ENCODE peak calls at places on chromosomes 7 and 10, in four cellular contexts. B is H1, P is K562, J is HepG2. L is an unnamed sample.

GRCh38 chr7:151053091-151053490 is 4.6 kb downstream of the CDK5 start:
- DNase-seq in J (no peak), B (no peak), P (peak; percentile 57), L (no peak)

GRCh38 chr10:89540550-89540949 is 5.2 kb upstream of the SLC16A12 start:
- DNase-seq in P (no peak), B (no peak), J (no peak), L (no peak)

GRCh38 chr10:69842020-69842419 is 40.3 kb downstream of the COL13A1 start:
- DNase-seq in P (no peak), B (no peak), J (no peak), L (no peak)

GRCh38 chr7:74344128-74344496 is 54.9 kb downstream of the CLIP2 start:
- DNase-seq in B (no peak), J (no peak), P (no peak), L (no peak)

GRCh38 chr7:28723336-28723735 is 234.8 kb downstream of the TRIL start:
- DNase-seq in P (no peak), B (no peak), J (no peak), L (no peak)

GRCh38 chr7:21651697-21652096 is 108.9 kb downstream of the DNAH11 start:
- DNase-seq in B (no peak), J (no peak), P (no peak), L (no peak)

GRCh38 chr10:125201108-125201524 is 40.8 kb upstream of the CTBP2 start:
- DNase-seq in P (no peak), B (no peak), J (no peak), L (peak; percentile 17)

GRCh38 chr7:107687656-107688055 is 27.0 kb downstream of the SLC26A4 start:
- DNase-seq in P (no peak), B (no peak), J (no peak), L (no peak)

GRCh38 chr10:34884272-34884952 is 69.3 kb upstream of the PARD3 start:
- DNase-seq in B (no peak), J (no peak), P (no peak), L (no peak)

GRCh38 chr10:5983813-5984212 is 6.5 kb upstream of the IL15RA start:
- DNase-seq in P (no peak), B (peak; percentile 20), J (no peak), L (no peak)

GRCh38 chr10:82277591-82277990 is 402.6 kb downstream of the NRG3 start:
- DNase-seq in P (no peak), J (no peak), B (no peak), L (no peak)

GRCh38 chr7:157023589-157023905 is 13.1 kb upstream of the MNX1 start:
- DNase-seq in J (no peak), B (no peak), P (no peak), L (no peak)

GRCh38 chr10:75404335-75405200 is 3.0 kb upstream of the ZNF503 start:
- DNase-seq in B (peak; percentile 65), P (no peak), J (peak; percentile 67), L (no peak)

GRCh38 chr7:30682131-30683083 is at the start of gene CRHR2:
- DNase-seq in B (peak; percentile 81), J (no peak), P (peak; percentile 54), L (no peak)

GRCh38 chr7:126483972-126484371 is 768.8 kb downstream of the GRM8 start:
- DNase-seq in B (no peak), J (no peak), P (no peak), L (no peak)

GRCh38 chr10:14146005-14146404 is 184.7 kb downstream of the FRMD4A start:
- DNase-seq in P (no peak), J (no peak), B (no peak), L (no peak)

GRCh38 chr10:59865101-59865500 is 41.3 kb downstream of the CCDC6 start:
- DNase-seq in P (peak; percentile 60), B (no peak), J (peak; percentile 33), L (no peak)

GRCh38 chr7:66050990-66051424 is 24.6 kb upstream of the ASL start:
- DNase-seq in P (no peak), J (peak; percentile 82), B (no peak), L (no peak)

GRCh38 chr7:24885305-24885704 is 94.7 kb downstream of the OSBPL3 start:
- DNase-seq in P (peak; percentile 35), B (no peak), J (no peak), L (no peak)

GRCh38 chr10:117926491-117926890 is 120.2 kb downstream of the RAB11FIP2 start:
- DNase-seq in J (no peak), P (no peak), B (no peak), L (no peak)

GRCh38 chr7:106178593-106179134 is 66.6 kb upstream of the SYPL1 start:
- DNase-seq in B (no peak), P (no peak), J (peak; percentile 5), L (no peak)

GRCh38 chr7:468681-469590 is 50.7 kb downstream of the PDGFA start:
- DNase-seq in B (no peak), P (no peak), J (no peak), L (no peak)

GRCh38 chr7:23277359-23277989 is 21.7 kb upstream of the MALSU1 start:
- DNase-seq in J (peak; percentile 76), P (peak; percentile 53), B (no peak), L (peak; percentile 41)

GRCh38 chr10:119270893-119271361 is 63.6 kb downstream of the GRK5 start:
- DNase-seq in B (no peak), J (peak; percentile 75), P (peak; percentile 62), L (no peak)

DNA sequence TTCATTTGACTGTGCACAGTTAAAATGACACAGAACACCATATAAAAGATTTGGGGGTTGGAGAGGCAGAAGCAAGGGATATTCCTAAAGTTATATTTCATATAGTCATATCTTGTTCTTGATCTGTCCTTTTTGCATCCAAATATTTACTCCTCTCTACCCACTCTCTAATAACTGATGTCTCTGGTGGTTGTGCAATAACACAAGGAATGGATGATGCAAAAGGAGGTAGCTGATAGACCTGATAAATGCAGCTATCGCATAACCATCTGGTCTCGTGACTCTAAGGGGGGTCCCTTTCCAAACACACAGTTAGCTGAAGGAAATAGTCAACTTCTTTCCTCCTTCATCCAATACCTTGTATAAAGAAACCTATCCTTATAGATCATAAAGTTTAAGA is 123.1 kb downstream of the POLR1F start:
- DNase-seq in P (no peak), J (no peak), B (no peak), L (no peak)
- TF ChIP-seq HDAC2 in P (no peak), J (no peak), B (no peak), L (no peak)

DNA sequence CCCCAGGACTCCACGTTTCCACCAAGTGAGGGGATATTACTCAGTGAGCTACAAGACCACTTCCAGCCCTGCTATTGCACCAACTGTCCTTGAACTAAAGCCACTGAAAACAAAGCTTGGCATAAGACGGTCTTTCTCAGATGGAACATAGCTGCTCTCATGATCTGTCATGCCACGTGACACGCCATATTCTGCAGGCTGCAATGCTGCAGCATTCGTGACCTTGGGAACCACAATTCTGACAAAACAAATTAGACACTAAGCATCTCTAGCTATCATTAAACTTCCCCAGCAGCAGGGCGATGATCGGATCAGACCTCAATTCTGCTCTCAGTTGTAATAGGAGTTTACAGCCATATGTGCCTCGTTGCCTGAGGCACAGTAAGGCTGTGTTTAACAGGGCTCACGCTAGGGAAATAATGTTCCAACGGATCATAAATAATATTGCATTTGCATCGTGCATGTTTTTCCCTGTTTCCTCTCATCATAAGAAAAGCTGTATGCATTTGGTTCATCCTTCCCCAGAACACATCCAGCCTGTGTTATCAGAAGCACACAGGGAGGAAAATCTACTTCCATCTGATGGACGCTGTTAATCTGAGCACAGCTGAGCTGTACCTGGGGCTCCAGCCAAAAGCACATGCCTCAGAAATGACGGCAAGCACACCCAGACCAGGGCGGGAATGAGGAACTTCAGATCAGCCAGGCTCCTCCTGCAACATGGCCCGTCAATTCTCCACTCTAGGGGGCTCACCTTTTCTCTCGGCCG is 38.6 kb upstream of the CNPY1 start:
- DNase-seq in P (peak; percentile 56), B (no peak), J (no peak), L (no peak)
- TF ChIP-seq SRF in P (no peak), B (no peak), J (no peak), L (no peak)

DNA sequence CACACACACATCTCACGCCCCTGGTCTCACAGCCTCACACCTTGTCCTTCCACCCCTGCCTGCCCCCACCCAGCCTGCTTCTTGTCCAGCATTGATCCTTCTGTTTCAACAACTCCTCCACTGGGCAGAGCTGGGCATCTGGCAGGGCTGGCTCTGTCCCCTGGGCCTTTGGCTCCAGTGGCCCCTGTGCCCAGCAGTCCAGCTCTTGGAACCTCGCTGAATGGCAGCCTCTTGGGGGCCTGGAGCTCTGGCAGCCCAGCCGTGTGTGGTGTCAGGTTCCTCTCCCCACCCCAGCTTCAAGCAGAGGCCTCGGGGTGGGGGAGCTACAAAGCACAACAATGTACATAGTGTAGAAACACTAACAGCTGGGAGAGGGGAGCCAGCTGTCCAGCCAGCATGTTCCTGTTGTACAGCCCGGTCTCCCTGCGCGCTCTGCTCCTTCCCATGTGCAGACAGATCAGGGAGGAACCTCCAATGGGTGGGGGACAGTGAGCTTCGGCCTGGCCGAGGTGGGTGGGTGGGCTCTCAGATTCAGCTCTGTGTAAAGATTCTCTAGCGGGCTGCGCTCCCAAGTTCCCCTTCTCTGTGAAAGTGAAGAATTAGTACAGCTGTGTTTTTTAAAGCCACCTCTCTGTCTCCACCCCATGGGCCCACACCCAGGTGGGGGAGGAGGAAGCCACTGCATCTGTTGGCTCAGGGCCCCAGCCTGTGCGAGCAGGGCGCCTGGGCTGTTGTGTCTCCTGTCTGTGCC is 19.4 kb downstream of the ZMIZ2 start:
- DNase-seq in B (no peak), J (no peak), P (peak; percentile 61), L (no peak)
- TF ChIP-seq HDAC2 in B (no peak), J (no peak), P (no peak), L (no peak)

GRCh38 chr10:79242620-79243152 is 104.6 kb upstream of the PPIF start:
- DNase-seq in P (no peak), J (no peak), B (peak; percentile 63), L (no peak)
- TF ChIP-seq SRF in P (no peak), J (no peak), B (no peak), L (no peak)

GRCh38 chr7:100471021-100471420 is 7.0 kb upstream of the SPACDR start:
- DNase-seq in B (no peak), P (peak; percentile 25), J (no peak), L (no peak)
- TF ChIP-seq HDAC2 in B (no peak), P (no peak), J (no peak), L (no peak)

L was measured in GM12878.